ENCODE peak calls at places on chromosomes 16 and 17, in four cellular contexts. W is cardiac fibroblast, J is fibroblast of the aortic adventitia, K is breast epithelium. A is an unnamed sample.
A peak's percentile ranks its signal among the peaks of the same experiment; 100 is the strongest.

GRCh38 chr16:88768041-88768876 is 16.8 kb downstream of the PIEZO1 start:
- DNase-seq in W (peak; percentile 88), J (peak; percentile 69), K (no peak), A (peak; percentile 77)

GRCh38 chr17:57468932-57469775 is 212.8 kb downstream of the MSI2 start:
- DNase-seq in W (no peak), J (no peak), K (no peak), A (no peak)

GRCh38 chr16:10752843-10753523 is 9.3 kb downstream of the NUBP1 start:
- DNase-seq in W (no peak), J (no peak), K (no peak), A (peak; percentile 37)

GRCh38 chr17:50051082-50051576 is 4.8 kb upstream of the ITGA3 start:
- DNase-seq in W (peak; percentile 53), J (no peak), K (no peak), A (no peak)

GRCh38 chr16:27598921-27599565 is 49.1 kb downstream of the KATNIP start:
- DNase-seq in W (no peak), J (no peak), K (no peak), A (no peak)

GRCh38 chr16:19701091-19701490 is 16.9 kb downstream of the KNOP1 start:
- DNase-seq in W (no peak), J (peak; percentile 39), K (no peak), A (no peak)

GRCh38 chr16:81810894-81811538 is 31.9 kb downstream of the PLCG2 start:
- DNase-seq in W (no peak), J (no peak), K (no peak), A (no peak)

GRCh38 chr17:51653902-51654301 is 393.6 kb downstream of the UTP18 start:
- DNase-seq in W (no peak), J (no peak), K (no peak), A (no peak)

GRCh38 chr16:20089246-20089965 is 15.7 kb upstream of the GPR139 start:
- DNase-seq in W (no peak), J (no peak), K (no peak), A (no peak)

GRCh38 chr17:32586666-32587065 is 99.9 kb downstream of the CDK5R1 start:
- DNase-seq in W (peak; percentile 3), J (no peak), K (no peak), A (no peak)

GRCh38 chr16:83338941-83339340 is 468.8 kb upstream of the HSBP1 start:
- DNase-seq in W (peak; percentile 49), J (no peak), K (no peak), A (no peak)

GRCh38 chr17:57586099-57586702 is 158.9 kb downstream of the CCDC182 start:
- DNase-seq in W (no peak), J (no peak), K (no peak), A (no peak)

GRCh38 chr17:7747586-7747985 is 30.0 kb downstream of the DNAH2 start:
- DNase-seq in W (peak; percentile 84), J (peak; percentile 95), K (no peak), A (peak; percentile 2)

GRCh38 chr17:50872710-50873424 is 6.7 kb upstream of the TOB1 start:
- DNase-seq in W (peak; percentile 75), J (peak; percentile 84), K (no peak), A (peak; percentile 75)

GRCh38 chr17:50210249-50211225 is 9.1 kb upstream of the COL1A1 start:
- DNase-seq in W (peak; percentile 98), J (peak; percentile 98), K (no peak), A (no peak)

GRCh38 chr16:14658063-14658462 is 25.3 kb downstream of the BFAR start:
- DNase-seq in W (no peak), J (no peak), K (no peak), A (no peak)

GRCh38 chr17:19421926-19422325 is 10.9 kb downstream of the RNF112 start:
- DNase-seq in W (no peak), J (no peak), K (no peak), A (no peak)

GRCh38 chr16:16857012-16857411 is 478.1 kb downstream of the NPIPA7 start:
- DNase-seq in W (no peak), J (no peak), K (no peak), A (no peak)

GRCh38 chr17:69672924-69673323 is 258.4 kb downstream of the MAP2K6 start:
- DNase-seq in W (peak; percentile 53), J (peak; percentile 91), K (no peak), A (no peak)

GRCh38 chr17:77502626-77503292 is 362.0 kb downstream of the SEC14L1 start:
- DNase-seq in W (no peak), J (no peak), K (no peak), A (no peak)

GRCh38 chr17:77706938-77707337 is 251.6 kb upstream of the TNRC6C start:
- DNase-seq in W (no peak), J (no peak), K (no peak), A (no peak)

GRCh38 chr17:7479389-7480192 is at the start of gene ZBTB4:
- DNase-seq in W (peak; percentile 55), J (peak; percentile 40), K (no peak), A (no peak)

GRCh38 chr17:8057691-8058114 is 18.8 kb downstream of the ALOX15B start:
- DNase-seq in W (peak; percentile 87), J (peak; percentile 84), K (no peak), A (no peak)

GRCh38 chr16:28538733-28539596 is at the start of gene NUPR1:
- DNase-seq in W (peak; percentile 99), J (peak; percentile 100), K (peak; percentile 98), A (peak; percentile 81)

GRCh38 chr17:82837586-82838320 is 2.1 kb downstream of the ZNF750 start:
- DNase-seq in W (no peak), J (no peak), K (no peak), A (no peak)

DNA sequence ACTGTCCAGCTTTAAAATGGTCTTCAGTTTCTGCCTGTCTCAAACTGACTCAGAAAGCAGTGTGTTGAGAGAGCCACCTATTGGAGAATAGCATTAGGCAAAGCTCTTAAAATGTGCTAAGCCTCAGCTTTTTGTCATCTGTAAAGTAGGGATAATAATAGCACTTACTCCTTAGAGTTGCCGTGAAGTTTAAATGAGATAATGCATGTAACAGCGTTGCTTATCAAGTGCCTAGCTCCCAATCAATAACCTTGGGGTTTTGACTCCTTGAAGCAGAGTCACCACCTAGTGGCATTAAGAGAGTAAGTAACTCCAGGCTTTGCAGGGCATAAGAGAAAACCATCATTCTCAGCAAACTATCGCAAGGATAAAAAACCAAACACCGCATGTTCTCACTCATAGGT is 163.3 kb downstream of the HS3ST2 start:
- DNase-seq in W (no peak), J (peak; percentile 7), K (no peak), A (no peak)
- TF ChIP-seq CTCF in W (peak; percentile 22), J (no peak), K (peak; percentile 10), A (peak; percentile 8)

DNA sequence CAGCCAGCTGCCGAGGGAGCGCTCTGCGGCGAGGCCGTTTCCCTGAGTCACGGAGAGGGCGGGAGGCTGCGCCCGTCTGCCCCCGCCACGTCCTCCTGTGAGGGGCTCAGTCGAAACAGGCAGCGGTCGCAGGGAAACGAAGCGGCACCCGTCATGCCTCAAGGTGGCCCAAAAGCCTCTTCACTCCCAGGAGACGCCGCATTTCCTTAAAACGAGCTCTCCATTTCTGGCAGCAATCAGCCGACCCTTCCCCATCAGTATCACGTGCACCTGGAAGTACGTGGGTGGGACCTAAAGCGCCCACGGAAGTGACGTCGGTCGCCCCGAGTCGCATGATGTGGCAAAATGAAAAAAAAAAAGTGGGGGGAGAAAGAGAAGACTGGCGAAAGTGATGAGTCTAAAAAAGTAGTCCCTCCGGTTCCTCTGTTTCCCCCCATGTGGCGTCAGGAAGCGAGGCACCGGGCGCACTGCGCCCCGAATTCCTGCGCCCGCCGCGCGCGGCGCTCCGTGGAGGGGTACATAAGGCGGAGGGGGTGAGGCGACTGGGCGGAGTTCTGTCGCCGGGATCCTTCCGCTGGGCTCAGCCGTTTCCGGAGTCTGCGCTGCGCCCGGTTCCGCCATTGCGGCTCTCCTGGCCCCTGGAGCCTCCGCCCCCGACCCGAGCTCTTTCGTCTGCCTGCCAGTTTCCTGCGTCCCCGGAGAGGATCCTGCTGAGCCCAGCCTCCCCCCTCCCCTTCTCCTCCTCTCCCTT is at the start of gene CLTC:
- DNase-seq in W (peak; percentile 99), J (peak; percentile 99), K (peak; percentile 88), A (peak; percentile 96)
- TF ChIP-seq CTCF in W (no peak), J (no peak), K (no peak), A (no peak)

GRCh38 chr17:12537436-12537835 is 128.3 kb upstream of the MYOCD start:
- DNase-seq in W (no peak), J (no peak), K (no peak), A (no peak)

GRCh38 chr17:12530126-12530525 is 135.6 kb upstream of the MYOCD start:
- DNase-seq in W (no peak), J (no peak), K (no peak), A (no peak)

GRCh38 chr17:12536472-12536871 is 129.2 kb upstream of the MYOCD start:
- DNase-seq in W (no peak), J (no peak), K (no peak), A (no peak)

GRCh38 chr17:12538003-12538402 is 127.7 kb upstream of the MYOCD start:
- DNase-seq in W (no peak), J (no peak), K (no peak), A (no peak)

DNA sequence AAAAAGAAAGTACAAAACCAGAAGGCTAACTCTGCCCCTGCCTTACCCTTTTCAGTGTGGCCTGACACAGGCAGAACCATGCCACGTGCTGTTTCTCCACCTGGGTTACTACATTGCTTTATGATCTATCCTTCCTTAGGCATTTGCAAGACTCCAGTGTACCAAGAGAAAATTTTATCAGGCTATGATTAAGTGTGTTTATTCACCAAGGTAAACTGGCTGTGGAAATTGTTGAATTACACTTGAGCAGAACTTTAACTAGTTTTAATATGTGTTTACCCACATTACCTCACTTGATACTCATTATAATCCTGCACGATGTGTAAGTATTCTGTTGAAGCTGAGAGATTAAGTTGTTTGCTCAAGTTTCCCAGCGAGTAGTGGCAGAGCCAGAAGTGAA is 129.7 kb upstream of the MYOCD start:
- DNase-seq in W (no peak), J (no peak), K (no peak), A (no peak)
- TF ChIP-seq CTCF in W (no peak), J (no peak), K (no peak), A (no peak)

GRCh38 chr16:648071-648785 is 937 bp upstream of the WDR90 start:
- DNase-seq in W (peak; percentile 31), J (peak; percentile 13), K (no peak), A (no peak)
- TF ChIP-seq CTCF in W (peak; percentile 41), J (peak; percentile 46), K (no peak), A (no peak)

DNA sequence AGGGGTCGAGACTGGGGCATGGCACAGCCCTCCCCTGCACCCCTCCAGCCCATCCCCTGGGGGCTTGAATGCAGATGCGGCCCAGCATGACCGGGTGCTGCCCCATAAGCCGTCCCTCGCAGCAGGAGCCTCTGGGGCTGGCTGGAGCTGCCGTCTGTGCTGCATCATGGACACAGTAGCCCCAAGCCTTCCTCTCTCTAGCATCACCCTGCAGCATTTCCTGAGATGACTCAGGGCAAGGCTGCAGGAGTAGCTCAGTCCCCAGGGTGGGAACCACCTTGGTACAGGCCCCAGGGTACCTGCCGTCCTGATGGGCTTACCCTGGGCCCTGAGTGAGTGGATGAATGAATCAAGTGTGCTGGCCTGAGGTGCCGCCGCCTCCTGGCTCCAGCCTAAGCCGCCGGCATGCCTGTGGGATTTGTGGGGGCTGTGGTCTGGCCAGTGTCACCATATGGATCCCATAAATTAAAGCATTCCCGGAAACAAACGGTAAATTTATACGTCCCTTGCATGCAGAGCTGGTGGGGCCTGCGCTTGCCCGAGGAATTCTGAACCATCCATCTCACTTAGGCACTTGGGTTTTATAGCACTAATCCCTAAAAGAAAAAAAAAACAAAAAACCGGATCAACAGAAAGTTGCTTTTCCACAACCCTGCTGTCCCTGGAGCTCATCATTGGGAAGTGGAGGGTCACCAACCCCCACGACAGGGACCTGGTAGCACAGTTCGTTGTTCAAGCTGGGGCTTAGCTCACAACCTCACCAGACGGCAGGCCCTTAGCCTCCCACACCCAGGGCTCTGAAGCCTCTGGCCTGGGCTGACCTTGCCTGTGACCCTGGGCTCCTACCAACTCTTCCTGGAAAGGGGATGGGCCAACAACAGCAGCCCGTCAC is 242.6 kb upstream of the CIBAR2 start:
- DNase-seq in W (peak; percentile 36), J (peak; percentile 44), K (no peak), A (no peak)
- TF ChIP-seq CTCF in W (no peak), J (no peak), K (no peak), A (no peak)